ENCODE peak calls at places on chromosomes 2 and 18, in nine cellular contexts. One of them, this sample, is unnamed. For H3K9me3, the result is how much of the 10 kb centered on the place peaks cover.

GRCh38 chr2:47062721-47063120 is 92.4 kb downstream of the STPG4 start:
- DNase-seq in colonic mucosa: no peak
- DNase-seq in fibroblast of lung: peak
- DNase-seq in HepG2: no peak
- DNase-seq in psoas muscle: no peak
- DNase-seq in HCT116: no peak
- DNase-seq in Panc1: no peak
- DNase-seq in heart left ventricle: no peak
- DNase-seq in kidney: no peak
- DNase-seq in this sample: no peak

GRCh38 chr2:118850901-118851268 is 3.4 kb upstream of the EN1 start:
- DNase-seq in colonic mucosa: no peak
- DNase-seq in fibroblast of lung: no peak
- DNase-seq in HepG2: no peak
- DNase-seq in psoas muscle: no peak
- DNase-seq in HCT116: no peak
- DNase-seq in Panc1: no peak
- DNase-seq in heart left ventricle: no peak
- DNase-seq in kidney: no peak
- DNase-seq in this sample: no peak

GRCh38 chr2:199228887-199229819 is 228.6 kb downstream of the SATB2 start:
- DNase-seq in colonic mucosa: no peak
- DNase-seq in fibroblast of lung: peak
- DNase-seq in HepG2: no peak
- DNase-seq in psoas muscle: no peak
- DNase-seq in HCT116: no peak
- DNase-seq in Panc1: peak
- DNase-seq in heart left ventricle: no peak
- DNase-seq in kidney: no peak
- DNase-seq in this sample: no peak

GRCh38 chr2:65075605-65076344 is 19.6 kb downstream of the CEP68 start:
- DNase-seq in colonic mucosa: peak
- DNase-seq in fibroblast of lung: peak
- DNase-seq in HepG2: peak
- DNase-seq in psoas muscle: no peak
- DNase-seq in HCT116: no peak
- DNase-seq in Panc1: no peak
- DNase-seq in heart left ventricle: peak
- DNase-seq in kidney: peak
- DNase-seq in this sample: no peak

GRCh38 chr18:46161721-46162421 is 57.7 kb downstream of the HAUS1 start:
- DNase-seq in colonic mucosa: no peak
- DNase-seq in fibroblast of lung: no peak
- DNase-seq in HepG2: no peak
- DNase-seq in psoas muscle: no peak
- DNase-seq in HCT116: no peak
- DNase-seq in Panc1: no peak
- DNase-seq in heart left ventricle: no peak
- DNase-seq in kidney: no peak
- DNase-seq in this sample: no peak

GRCh38 chr2:189997016-189997415 is 65.5 kb downstream of the MSTN start:
- DNase-seq in colonic mucosa: no peak
- DNase-seq in fibroblast of lung: no peak
- DNase-seq in HepG2: no peak
- DNase-seq in psoas muscle: no peak
- DNase-seq in HCT116: no peak
- DNase-seq in Panc1: no peak
- DNase-seq in heart left ventricle: no peak
- DNase-seq in kidney: no peak
- DNase-seq in this sample: no peak

GRCh38 chr2:1887106-1887505 is 142.8 kb upstream of the PXDN start:
- DNase-seq in colonic mucosa: no peak
- DNase-seq in fibroblast of lung: no peak
- DNase-seq in HepG2: no peak
- DNase-seq in psoas muscle: no peak
- DNase-seq in HCT116: no peak
- DNase-seq in Panc1: no peak
- DNase-seq in heart left ventricle: no peak
- DNase-seq in kidney: no peak
- DNase-seq in this sample: no peak

GRCh38 chr2:101038455-101039255 is 36.6 kb downstream of the RPL31 start:
- DNase-seq in colonic mucosa: no peak
- DNase-seq in fibroblast of lung: peak
- DNase-seq in HepG2: peak
- DNase-seq in psoas muscle: no peak
- DNase-seq in HCT116: peak
- DNase-seq in Panc1: no peak
- DNase-seq in heart left ventricle: no peak
- DNase-seq in kidney: no peak
- DNase-seq in this sample: no peak

GRCh38 chr2:6474368-6475140 is 391.2 kb downstream of the CMPK2 start:
- DNase-seq in colonic mucosa: no peak
- DNase-seq in fibroblast of lung: no peak
- DNase-seq in HepG2: no peak
- DNase-seq in psoas muscle: no peak
- DNase-seq in HCT116: no peak
- DNase-seq in Panc1: no peak
- DNase-seq in heart left ventricle: no peak
- DNase-seq in kidney: no peak
- DNase-seq in this sample: no peak

GRCh38 chr2:26164231-26164630 is 8.7 kb upstream of the GAREM2 start:
- DNase-seq in colonic mucosa: no peak
- DNase-seq in fibroblast of lung: no peak
- DNase-seq in HepG2: no peak
- DNase-seq in psoas muscle: no peak
- DNase-seq in HCT116: no peak
- DNase-seq in Panc1: no peak
- DNase-seq in heart left ventricle: no peak
- DNase-seq in kidney: no peak
- DNase-seq in this sample: no peak

GRCh38 chr2:41334159-41334558 is 713.7 kb upstream of the PKDCC start:
- DNase-seq in colonic mucosa: no peak
- DNase-seq in fibroblast of lung: no peak
- DNase-seq in HepG2: no peak
- DNase-seq in psoas muscle: no peak
- DNase-seq in HCT116: no peak
- DNase-seq in Panc1: no peak
- DNase-seq in heart left ventricle: no peak
- DNase-seq in kidney: no peak
- DNase-seq in this sample: no peak

GRCh38 chr2:47265751-47266231 is 110.7 kb upstream of the STPG4 start:
- DNase-seq in colonic mucosa: peak
- DNase-seq in fibroblast of lung: no peak
- DNase-seq in HepG2: no peak
- DNase-seq in psoas muscle: no peak
- DNase-seq in HCT116: no peak
- DNase-seq in Panc1: no peak
- DNase-seq in heart left ventricle: no peak
- DNase-seq in kidney: no peak
- DNase-seq in this sample: no peak

GRCh38 chr2:79717364-79718007 is 204.6 kb downstream of the CTNNA2 start:
- DNase-seq in colonic mucosa: no peak
- DNase-seq in fibroblast of lung: peak
- DNase-seq in HepG2: peak
- DNase-seq in psoas muscle: no peak
- DNase-seq in HCT116: no peak
- DNase-seq in Panc1: peak
- DNase-seq in heart left ventricle: no peak
- DNase-seq in kidney: no peak
- DNase-seq in this sample: no peak

GRCh38 chr2:180219471-180219870 is 212.4 kb upstream of the CWC22 start:
- DNase-seq in colonic mucosa: no peak
- DNase-seq in fibroblast of lung: peak
- DNase-seq in HepG2: no peak
- DNase-seq in psoas muscle: no peak
- DNase-seq in HCT116: no peak
- DNase-seq in Panc1: no peak
- DNase-seq in heart left ventricle: no peak
- DNase-seq in kidney: no peak
- DNase-seq in this sample: no peak

GRCh38 chr2:69046221-69046662 is 33.3 kb downstream of the ANTXR1 start:
- DNase-seq in colonic mucosa: no peak
- DNase-seq in fibroblast of lung: peak
- DNase-seq in HepG2: peak
- DNase-seq in psoas muscle: no peak
- DNase-seq in HCT116: no peak
- DNase-seq in Panc1: peak
- DNase-seq in heart left ventricle: no peak
- DNase-seq in kidney: no peak
- DNase-seq in this sample: no peak

GRCh38 chr2:85741811-85742507 is 11.8 kb upstream of the ATOH8 start:
- DNase-seq in colonic mucosa: peak
- DNase-seq in fibroblast of lung: peak
- DNase-seq in HepG2: peak
- DNase-seq in psoas muscle: peak
- DNase-seq in HCT116: no peak
- DNase-seq in Panc1: no peak
- DNase-seq in heart left ventricle: peak
- DNase-seq in kidney: peak
- DNase-seq in this sample: peak

GRCh38 chr2:105800036-105800755 is 55.5 kb downstream of the NCK2 start:
- DNase-seq in colonic mucosa: no peak
- DNase-seq in fibroblast of lung: peak
- DNase-seq in HepG2: peak
- DNase-seq in psoas muscle: no peak
- DNase-seq in HCT116: no peak
- DNase-seq in Panc1: no peak
- DNase-seq in heart left ventricle: no peak
- DNase-seq in kidney: no peak
- DNase-seq in this sample: no peak

GRCh38 chr2:174053784-174054183 is 88.6 kb upstream of the SP3 start:
- DNase-seq in colonic mucosa: no peak
- DNase-seq in fibroblast of lung: no peak
- DNase-seq in HepG2: no peak
- DNase-seq in psoas muscle: no peak
- DNase-seq in HCT116: no peak
- DNase-seq in Panc1: no peak
- DNase-seq in heart left ventricle: no peak
- DNase-seq in kidney: no peak
- DNase-seq in this sample: no peak

GRCh38 chr2:180614776-180615175 is 365.6 kb upstream of the UBE2E3 start:
- DNase-seq in colonic mucosa: no peak
- DNase-seq in fibroblast of lung: no peak
- DNase-seq in HepG2: no peak
- DNase-seq in psoas muscle: no peak
- DNase-seq in HCT116: no peak
- DNase-seq in Panc1: no peak
- DNase-seq in heart left ventricle: no peak
- DNase-seq in kidney: no peak
- DNase-seq in this sample: no peak

GRCh38 chr18:70870292-70870691 is 581.4 kb downstream of the SOCS6 start:
- DNase-seq in colonic mucosa: no peak
- DNase-seq in fibroblast of lung: no peak
- DNase-seq in HepG2: no peak
- DNase-seq in psoas muscle: no peak
- DNase-seq in HCT116: no peak
- DNase-seq in Panc1: no peak
- DNase-seq in heart left ventricle: no peak
- DNase-seq in kidney: no peak
- DNase-seq in this sample: no peak
- H3K9me3 ChIP-seq in colonic mucosa: under half
- H3K9me3 ChIP-seq in fibroblast of lung: under half
- H3K9me3 ChIP-seq in HepG2: under half
- H3K9me3 ChIP-seq in psoas muscle: under half
- H3K9me3 ChIP-seq in HCT116: under half
- H3K9me3 ChIP-seq in Panc1: under half
- H3K9me3 ChIP-seq in heart left ventricle: under half
- H3K9me3 ChIP-seq in kidney: under half
- H3K9me3 ChIP-seq in this sample: under half

GRCh38 chr2:82120648-82121047 is 1816.1 kb upstream of the LRRTM1 start:
- DNase-seq in colonic mucosa: no peak
- DNase-seq in fibroblast of lung: no peak
- DNase-seq in HepG2: no peak
- DNase-seq in psoas muscle: no peak
- DNase-seq in HCT116: no peak
- DNase-seq in Panc1: no peak
- DNase-seq in heart left ventricle: no peak
- DNase-seq in kidney: no peak
- DNase-seq in this sample: no peak
- H3K27ac ChIP-seq in colonic mucosa: peak
- H3K27ac ChIP-seq in fibroblast of lung: no peak
- H3K27ac ChIP-seq in HepG2: no peak
- H3K27ac ChIP-seq in psoas muscle: no peak
- H3K27ac ChIP-seq in HCT116: no peak
- H3K27ac ChIP-seq in Panc1: peak
- H3K27ac ChIP-seq in heart left ventricle: no peak
- H3K27ac ChIP-seq in kidney: peak
- H3K27ac ChIP-seq in this sample: no peak

GRCh38 chr2:231613655-231614558 is 21.2 kb downstream of the TEX44 start:
- DNase-seq in colonic mucosa: peak
- DNase-seq in fibroblast of lung: peak
- DNase-seq in HepG2: peak
- DNase-seq in psoas muscle: peak
- DNase-seq in HCT116: peak
- DNase-seq in Panc1: peak
- DNase-seq in heart left ventricle: peak
- DNase-seq in kidney: peak
- DNase-seq in this sample: peak

GRCh38 chr2:231612199-231613053 is 19.8 kb downstream of the TEX44 start:
- DNase-seq in colonic mucosa: peak
- DNase-seq in fibroblast of lung: peak
- DNase-seq in HepG2: peak
- DNase-seq in psoas muscle: peak
- DNase-seq in HCT116: peak
- DNase-seq in Panc1: peak
- DNase-seq in heart left ventricle: peak
- DNase-seq in kidney: peak
- DNase-seq in this sample: peak

GRCh38 chr2:231614559-231615057 is 21.9 kb downstream of the TEX44 start:
- DNase-seq in colonic mucosa: no peak
- DNase-seq in fibroblast of lung: no peak
- DNase-seq in HepG2: no peak
- DNase-seq in psoas muscle: peak
- DNase-seq in HCT116: no peak
- DNase-seq in Panc1: no peak
- DNase-seq in heart left ventricle: peak
- DNase-seq in kidney: peak
- DNase-seq in this sample: peak

GRCh38 chr2:231611273-231612198 is 18.9 kb downstream of the TEX44 start:
- DNase-seq in colonic mucosa: peak
- DNase-seq in fibroblast of lung: peak
- DNase-seq in HepG2: peak
- DNase-seq in psoas muscle: peak
- DNase-seq in HCT116: peak
- DNase-seq in Panc1: peak
- DNase-seq in heart left ventricle: peak
- DNase-seq in kidney: no peak
- DNase-seq in this sample: no peak

GRCh38 chr2:231613054-231613654 is 20.5 kb downstream of the TEX44 start:
- DNase-seq in colonic mucosa: no peak
- DNase-seq in fibroblast of lung: no peak
- DNase-seq in HepG2: peak
- DNase-seq in psoas muscle: peak
- DNase-seq in HCT116: no peak
- DNase-seq in Panc1: no peak
- DNase-seq in heart left ventricle: no peak
- DNase-seq in kidney: peak
- DNase-seq in this sample: peak
- H3K4me3 ChIP-seq in colonic mucosa: peak
- H3K4me3 ChIP-seq in fibroblast of lung: no peak
- H3K4me3 ChIP-seq in HepG2: peak
- H3K4me3 ChIP-seq in psoas muscle: peak
- H3K4me3 ChIP-seq in HCT116: peak
- H3K4me3 ChIP-seq in Panc1: peak
- H3K4me3 ChIP-seq in heart left ventricle: peak
- H3K4me3 ChIP-seq in kidney: no peak
- H3K4me3 ChIP-seq in this sample: peak

GRCh38 chr2:16199882-16200590 is 259.7 kb downstream of the MYCN start:
- DNase-seq in colonic mucosa: no peak
- DNase-seq in fibroblast of lung: no peak
- DNase-seq in HepG2: no peak
- DNase-seq in psoas muscle: no peak
- DNase-seq in HCT116: no peak
- DNase-seq in Panc1: no peak
- DNase-seq in heart left ventricle: no peak
- DNase-seq in kidney: no peak
- DNase-seq in this sample: no peak
- H3K9me3 ChIP-seq in colonic mucosa: under half
- H3K9me3 ChIP-seq in fibroblast of lung: under half
- H3K9me3 ChIP-seq in HepG2: under half
- H3K9me3 ChIP-seq in psoas muscle: under half
- H3K9me3 ChIP-seq in HCT116: under half
- H3K9me3 ChIP-seq in Panc1: under half
- H3K9me3 ChIP-seq in heart left ventricle: under half
- H3K9me3 ChIP-seq in kidney: under half
- H3K9me3 ChIP-seq in this sample: under half